ENCODE peak calls at places on chromosomes 11 and 22, in nine cellular contexts. One of them, this sample, is unnamed.

GRCh38 chr11:79269923-79270322 is 170.9 kb downstream of the TENM4 start:
- DNase-seq in stimulated activated CD8-positive, alpha-beta memory T cell treated with anti-CD3 and anti-CD28 coated beads, Interleukin-7, amount 100 ng/mL, for 1 hour: no peak
- DNase-seq in tibial nerve: no peak
- DNase-seq in A172: no peak
- DNase-seq in Peyer's patch: no peak
- DNase-seq in brain microvascular endothelial cell: no peak
- DNase-seq in RPMI7951: no peak
- DNase-seq in HCT116: no peak
- DNase-seq in germinal center: no peak
- DNase-seq in this sample: no peak

GRCh38 chr22:22380098-22381030 is 128.2 kb downstream of the ZNF280B start:
- DNase-seq in brain microvascular endothelial cell: no peak
- DNase-seq in Peyer's patch: no peak
- DNase-seq in stimulated activated CD8-positive, alpha-beta memory T cell treated with anti-CD3 and anti-CD28 coated beads, Interleukin-7, amount 100 ng/mL, for 1 hour: no peak
- DNase-seq in RPMI7951: no peak
- DNase-seq in A172: no peak
- DNase-seq in germinal center: peak; percentile 78
- DNase-seq in HCT116: no peak
- DNase-seq in tibial nerve: no peak
- DNase-seq in this sample: no peak

GRCh38 chr11:75536786-75537629 is 11.3 kb upstream of the GDPD5 start:
- DNase-seq in HCT116: peak; percentile 87
- DNase-seq in brain microvascular endothelial cell: no peak
- DNase-seq in stimulated activated CD8-positive, alpha-beta memory T cell treated with anti-CD3 and anti-CD28 coated beads, Interleukin-7, amount 100 ng/mL, for 1 hour: peak; percentile 36
- DNase-seq in RPMI7951: peak; percentile 34
- DNase-seq in Peyer's patch: no peak
- DNase-seq in tibial nerve: no peak
- DNase-seq in A172: peak; percentile 62
- DNase-seq in germinal center: peak; percentile 69
- DNase-seq in this sample: no peak

GRCh38 chr11:111019931-111020381 is 225.6 kb upstream of the POU2AF2 start:
- DNase-seq in RPMI7951: no peak
- DNase-seq in stimulated activated CD8-positive, alpha-beta memory T cell treated with anti-CD3 and anti-CD28 coated beads, Interleukin-7, amount 100 ng/mL, for 1 hour: no peak
- DNase-seq in brain microvascular endothelial cell: no peak
- DNase-seq in HCT116: no peak
- DNase-seq in tibial nerve: no peak
- DNase-seq in Peyer's patch: no peak
- DNase-seq in A172: no peak
- DNase-seq in germinal center: no peak
- DNase-seq in this sample: peak; percentile 54

GRCh38 chr11:72352859-72353551 is 81.3 kb downstream of the CLPB start:
- DNase-seq in HCT116: no peak
- DNase-seq in Peyer's patch: no peak
- DNase-seq in stimulated activated CD8-positive, alpha-beta memory T cell treated with anti-CD3 and anti-CD28 coated beads, Interleukin-7, amount 100 ng/mL, for 1 hour: no peak
- DNase-seq in tibial nerve: peak; percentile 41
- DNase-seq in germinal center: no peak
- DNase-seq in A172: no peak
- DNase-seq in RPMI7951: peak; percentile 91
- DNase-seq in brain microvascular endothelial cell: peak; percentile 67
- DNase-seq in this sample: no peak

GRCh38 chr22:46238541-46238940 is 11.6 kb downstream of the CDPF1 start:
- DNase-seq in RPMI7951: no peak
- DNase-seq in tibial nerve: no peak
- DNase-seq in stimulated activated CD8-positive, alpha-beta memory T cell treated with anti-CD3 and anti-CD28 coated beads, Interleukin-7, amount 100 ng/mL, for 1 hour: no peak
- DNase-seq in HCT116: no peak
- DNase-seq in Peyer's patch: no peak
- DNase-seq in germinal center: no peak
- DNase-seq in A172: no peak
- DNase-seq in brain microvascular endothelial cell: no peak
- DNase-seq in this sample: no peak

GRCh38 chr11:110374921-110375320 is 54.8 kb upstream of the FDX1 start:
- DNase-seq in A172: no peak
- DNase-seq in germinal center: no peak
- DNase-seq in HCT116: no peak
- DNase-seq in RPMI7951: no peak
- DNase-seq in stimulated activated CD8-positive, alpha-beta memory T cell treated with anti-CD3 and anti-CD28 coated beads, Interleukin-7, amount 100 ng/mL, for 1 hour: no peak
- DNase-seq in Peyer's patch: no peak
- DNase-seq in tibial nerve: no peak
- DNase-seq in brain microvascular endothelial cell: no peak
- DNase-seq in this sample: no peak

GRCh38 chr11:118910309-118911112 is 15.2 kb downstream of the BCL9L start:
- DNase-seq in stimulated activated CD8-positive, alpha-beta memory T cell treated with anti-CD3 and anti-CD28 coated beads, Interleukin-7, amount 100 ng/mL, for 1 hour: no peak
- DNase-seq in HCT116: no peak
- DNase-seq in Peyer's patch: peak; percentile 73
- DNase-seq in tibial nerve: peak; percentile 59
- DNase-seq in germinal center: no peak
- DNase-seq in brain microvascular endothelial cell: peak; percentile 83
- DNase-seq in RPMI7951: peak; percentile 97
- DNase-seq in A172: peak; percentile 64
- DNase-seq in this sample: no peak

GRCh38 chr22:41478891-41479521 is 10.1 kb downstream of the ACO2 start:
- DNase-seq in HCT116: no peak
- DNase-seq in RPMI7951: no peak
- DNase-seq in germinal center: peak; percentile 47
- DNase-seq in A172: no peak
- DNase-seq in Peyer's patch: no peak
- DNase-seq in tibial nerve: peak; percentile 45
- DNase-seq in brain microvascular endothelial cell: no peak
- DNase-seq in stimulated activated CD8-positive, alpha-beta memory T cell treated with anti-CD3 and anti-CD28 coated beads, Interleukin-7, amount 100 ng/mL, for 1 hour: no peak
- DNase-seq in this sample: peak; percentile 81

GRCh38 chr22:39317084-39317755 is 2.2 kb downstream of the RPL3 start:
- DNase-seq in HCT116: no peak
- DNase-seq in tibial nerve: no peak
- DNase-seq in brain microvascular endothelial cell: no peak
- DNase-seq in stimulated activated CD8-positive, alpha-beta memory T cell treated with anti-CD3 and anti-CD28 coated beads, Interleukin-7, amount 100 ng/mL, for 1 hour: no peak
- DNase-seq in germinal center: peak; percentile 53
- DNase-seq in RPMI7951: peak; percentile 36
- DNase-seq in A172: no peak
- DNase-seq in Peyer's patch: peak; percentile 46
- DNase-seq in this sample: no peak

GRCh38 chr11:32890843-32891656 is 1.6 kb upstream of the QSER1 start:
- DNase-seq in germinal center: no peak
- DNase-seq in RPMI7951: no peak
- DNase-seq in tibial nerve: no peak
- DNase-seq in brain microvascular endothelial cell: no peak
- DNase-seq in Peyer's patch: no peak
- DNase-seq in HCT116: no peak
- DNase-seq in A172: no peak
- DNase-seq in stimulated activated CD8-positive, alpha-beta memory T cell treated with anti-CD3 and anti-CD28 coated beads, Interleukin-7, amount 100 ng/mL, for 1 hour: no peak
- DNase-seq in this sample: no peak

GRCh38 chr11:16605440-16605970 is 132.9 kb upstream of the C11orf58 start:
- DNase-seq in tibial nerve: peak; percentile 50
- DNase-seq in stimulated activated CD8-positive, alpha-beta memory T cell treated with anti-CD3 and anti-CD28 coated beads, Interleukin-7, amount 100 ng/mL, for 1 hour: no peak
- DNase-seq in RPMI7951: no peak
- DNase-seq in A172: no peak
- DNase-seq in brain microvascular endothelial cell: peak; percentile 12
- DNase-seq in germinal center: no peak
- DNase-seq in HCT116: no peak
- DNase-seq in Peyer's patch: peak; percentile 67
- DNase-seq in this sample: peak; percentile 59

GRCh38 chr11:96149743-96150555 is 193.0 kb downstream of the MAML2 start:
- DNase-seq in RPMI7951: peak; percentile 79
- DNase-seq in HCT116: no peak
- DNase-seq in Peyer's patch: no peak
- DNase-seq in brain microvascular endothelial cell: peak; percentile 88
- DNase-seq in stimulated activated CD8-positive, alpha-beta memory T cell treated with anti-CD3 and anti-CD28 coated beads, Interleukin-7, amount 100 ng/mL, for 1 hour: no peak
- DNase-seq in tibial nerve: no peak
- DNase-seq in A172: peak; percentile 57
- DNase-seq in germinal center: no peak
- DNase-seq in this sample: no peak

GRCh38 chr22:33894036-33894435 is 26.2 kb downstream of the LARGE1 start:
- DNase-seq in Peyer's patch: no peak
- DNase-seq in HCT116: no peak
- DNase-seq in A172: no peak
- DNase-seq in brain microvascular endothelial cell: no peak
- DNase-seq in stimulated activated CD8-positive, alpha-beta memory T cell treated with anti-CD3 and anti-CD28 coated beads, Interleukin-7, amount 100 ng/mL, for 1 hour: no peak
- DNase-seq in germinal center: no peak
- DNase-seq in RPMI7951: no peak
- DNase-seq in tibial nerve: no peak
- DNase-seq in this sample: no peak

GRCh38 chr22:36433318-36434231 is 45.8 kb upstream of the MYH9 start:
- DNase-seq in A172: no peak
- DNase-seq in Peyer's patch: peak; percentile 73
- DNase-seq in brain microvascular endothelial cell: no peak
- DNase-seq in stimulated activated CD8-positive, alpha-beta memory T cell treated with anti-CD3 and anti-CD28 coated beads, Interleukin-7, amount 100 ng/mL, for 1 hour: no peak
- DNase-seq in tibial nerve: no peak
- DNase-seq in HCT116: no peak
- DNase-seq in RPMI7951: no peak
- DNase-seq in germinal center: no peak
- DNase-seq in this sample: no peak

GRCh38 chr22:30212363-30212995 is 34.1 kb downstream of the LIF start:
- DNase-seq in Peyer's patch: no peak
- DNase-seq in tibial nerve: peak; percentile 66
- DNase-seq in RPMI7951: peak; percentile 96
- DNase-seq in germinal center: no peak
- DNase-seq in A172: peak; percentile 96
- DNase-seq in stimulated activated CD8-positive, alpha-beta memory T cell treated with anti-CD3 and anti-CD28 coated beads, Interleukin-7, amount 100 ng/mL, for 1 hour: no peak
- DNase-seq in HCT116: peak; percentile 93
- DNase-seq in brain microvascular endothelial cell: peak; percentile 94
- DNase-seq in this sample: no peak

GRCh38 chr11:123494195-123495050 is 64.4 kb downstream of the GRAMD1B start:
- DNase-seq in stimulated activated CD8-positive, alpha-beta memory T cell treated with anti-CD3 and anti-CD28 coated beads, Interleukin-7, amount 100 ng/mL, for 1 hour: no peak
- DNase-seq in RPMI7951: no peak
- DNase-seq in tibial nerve: no peak
- DNase-seq in A172: no peak
- DNase-seq in germinal center: no peak
- DNase-seq in brain microvascular endothelial cell: peak; percentile 46
- DNase-seq in Peyer's patch: no peak
- DNase-seq in HCT116: no peak
- DNase-seq in this sample: no peak

GRCh38 chr22:22103078-22103593 is 120.5 kb upstream of the TOP3B start:
- DNase-seq in Peyer's patch: no peak
- DNase-seq in A172: no peak
- DNase-seq in tibial nerve: no peak
- DNase-seq in RPMI7951: no peak
- DNase-seq in germinal center: peak; percentile 33
- DNase-seq in brain microvascular endothelial cell: no peak
- DNase-seq in stimulated activated CD8-positive, alpha-beta memory T cell treated with anti-CD3 and anti-CD28 coated beads, Interleukin-7, amount 100 ng/mL, for 1 hour: no peak
- DNase-seq in HCT116: peak; percentile 21
- DNase-seq in this sample: no peak

GRCh38 chr22:32042924-32043323 is at the start of gene SLC5A1:
- DNase-seq in tibial nerve: no peak
- DNase-seq in A172: no peak
- DNase-seq in Peyer's patch: peak; percentile 96
- DNase-seq in germinal center: no peak
- DNase-seq in RPMI7951: no peak
- DNase-seq in stimulated activated CD8-positive, alpha-beta memory T cell treated with anti-CD3 and anti-CD28 coated beads, Interleukin-7, amount 100 ng/mL, for 1 hour: no peak
- DNase-seq in brain microvascular endothelial cell: no peak
- DNase-seq in HCT116: no peak
- DNase-seq in this sample: no peak

GRCh38 chr11:84289381-84289906 is 1003.3 kb upstream of the CCDC90B start:
- DNase-seq in RPMI7951: no peak
- DNase-seq in germinal center: no peak
- DNase-seq in HCT116: no peak
- DNase-seq in brain microvascular endothelial cell: peak; percentile 34
- DNase-seq in A172: peak; percentile 76
- DNase-seq in stimulated activated CD8-positive, alpha-beta memory T cell treated with anti-CD3 and anti-CD28 coated beads, Interleukin-7, amount 100 ng/mL, for 1 hour: no peak
- DNase-seq in Peyer's patch: no peak
- DNase-seq in tibial nerve: no peak
- DNase-seq in this sample: no peak

GRCh38 chr11:102760355-102761035 is 19.9 kb downstream of the MMP10 start:
- DNase-seq in Peyer's patch: no peak
- DNase-seq in RPMI7951: peak; percentile 93
- DNase-seq in HCT116: peak; percentile 41
- DNase-seq in brain microvascular endothelial cell: peak; percentile 86
- DNase-seq in tibial nerve: peak; percentile 16
- DNase-seq in germinal center: no peak
- DNase-seq in A172: peak; percentile 93
- DNase-seq in stimulated activated CD8-positive, alpha-beta memory T cell treated with anti-CD3 and anti-CD28 coated beads, Interleukin-7, amount 100 ng/mL, for 1 hour: no peak
- DNase-seq in this sample: no peak

This sample was measured in left lobe of liver.